ENCODE peak calls at places on chromosomes 3 and 15, in ten cellular contexts. P, B, U, V, Z, K, I, O, M and W are unnamed samples.

GRCh38 chr3:41174703-41174964 is 24.7 kb upstream of the CTNNB1 start:
- DNase-seq in P (no peak), B (no peak), V (no peak), U (no peak), K (no peak), O (no peak), Z (no peak), M (no peak), I (no peak), W (no peak)

GRCh38 chr15:64006642-64007041 is 39.6 kb downstream of the DAPK2 start:
- DNase-seq in P (no peak), B (no peak), Z (no peak), K (no peak), I (no peak), U (no peak), M (no peak), V (no peak), O (no peak), W (no peak)

GRCh38 chr3:151308089-151308488 is 8.5 kb downstream of the GPR87 start:
- DNase-seq in O (peak), Z (no peak), K (no peak), I (no peak), P (no peak), V (peak), U (no peak), B (no peak), M (no peak), W (no peak)

GRCh38 chr15:38149315-38149714 is 103.3 kb upstream of the SPRED1 start:
- DNase-seq in B (no peak), V (no peak), P (no peak), U (no peak), O (no peak), I (no peak), M (no peak), K (no peak), Z (no peak), W (no peak)

GRCh38 chr15:44490628-44491027 is 46.3 kb upstream of the EIF3J start:
- DNase-seq in U (no peak), K (no peak), M (no peak), O (no peak), P (no peak), B (no peak), I (no peak), V (peak), Z (no peak), W (no peak)

GRCh38 chr3:38054166-38054991 is 15.4 kb downstream of the DLEC1 start:
- DNase-seq in U (no peak), P (no peak), M (no peak), K (no peak), V (peak), I (no peak), O (no peak), Z (no peak), B (no peak), W (no peak)

GRCh38 chr15:47720555-47720954 is 3.2 kb downstream of the SEMA6D start:
- DNase-seq in O (no peak), P (no peak), I (no peak), U (no peak), K (no peak), Z (no peak), V (peak), B (no peak), M (no peak), W (no peak)

GRCh38 chr15:86515625-86516024 is 436.0 kb downstream of the AGBL1 start:
- DNase-seq in P (no peak), K (no peak), U (no peak), B (no peak), O (no peak), I (no peak), M (no peak), V (no peak), Z (no peak), W (no peak)

GRCh38 chr3:77256584-77257488 is 216.9 kb downstream of the ROBO2 start:
- DNase-seq in P (no peak), I (no peak), V (no peak), U (peak), M (peak), K (no peak), B (no peak), Z (no peak), O (no peak), W (peak)